ENCODE peak calls at places on chromosome 14, in seven cellular contexts. W is CD8-positive, alpha-beta T cell; U is lung microvascular endothelial cell; B is fibroblast of the conjunctiva; Q is esophagus muscularis mucosa; L is T-cell; J is left ventricle myocardium superior. V is an unnamed sample.

GRCh38 chr14:22737052-22737451 is 29.4 kb upstream of the OXA1L start:
- DNase-seq in B (no peak), W (no peak), U (peak; percentile 4), Q (no peak), L (no peak), J (no peak), V (no peak)

GRCh38 chr14:76497550-76498484 is 121.9 kb downstream of the ESRRB start:
- DNase-seq in W (no peak), B (no peak), Q (no peak), J (no peak), L (no peak), U (no peak), V (no peak)

GRCh38 chr14:24634158-24634557 is at the start of gene GZMB:
- DNase-seq in Q (no peak), B (no peak), U (no peak), J (no peak), W (peak; percentile 60), L (peak; percentile 79), V (no peak)

GRCh38 chr14:47332099-47332498 is 343.3 kb downstream of the MDGA2 start:
- DNase-seq in U (no peak), J (no peak), Q (no peak), W (no peak), L (no peak), B (no peak), V (no peak)

GRCh38 chr14:74945261-74945851 is 10.0 kb downstream of the PGF start:
- DNase-seq in W (no peak), J (no peak), U (peak; percentile 53), Q (no peak), L (no peak), B (no peak), V (no peak)

GRCh38 chr14:96275182-96276112 is 19.4 kb downstream of the BDKRB1 start:
- DNase-seq in U (peak; percentile 58), B (peak; percentile 56), J (peak; percentile 81), L (peak; percentile 49), W (peak; percentile 74), Q (peak; percentile 91), V (peak; percentile 59)

GRCh38 chr14:52878469-52878868 is 72.4 kb downstream of the FERMT2 start:
- DNase-seq in J (no peak), W (no peak), U (no peak), Q (no peak), L (no peak), B (peak; percentile 28), V (no peak)

GRCh38 chr14:46490150-46490769 is 161.3 kb downstream of the RPL10L start:
- DNase-seq in L (no peak), Q (no peak), J (no peak), B (no peak), W (no peak), U (peak; percentile 1), V (no peak)

GRCh38 chr14:44369401-44370123 is 137.5 kb downstream of the FSCB start:
- DNase-seq in W (no peak), U (no peak), Q (no peak), L (no peak), J (no peak), B (no peak), V (no peak)

GRCh38 chr14:58560208-58560607 is 77.6 kb upstream of the DACT1 start:
- DNase-seq in B (no peak), Q (no peak), W (no peak), L (no peak), J (no peak), U (peak; percentile 92), V (no peak)

GRCh38 chr14:56608682-56609081 is 29.1 kb downstream of the TMEM260 start:
- DNase-seq in W (no peak), J (no peak), L (no peak), B (peak; percentile 9), U (no peak), Q (no peak), V (no peak)

GRCh38 chr14:56170028-56170427 is 51.8 kb downstream of the PELI2 start:
- DNase-seq in L (no peak), B (no peak), Q (no peak), U (no peak), J (no peak), W (no peak), V (no peak)

GRCh38 chr14:102622262-102622885 is 29.9 kb downstream of the RCOR1 start:
- DNase-seq in Q (no peak), W (no peak), L (no peak), B (no peak), U (no peak), J (no peak), V (peak; percentile 26)

GRCh38 chr14:46091819-46092218 is 559.8 kb downstream of the RPL10L start:
- DNase-seq in Q (no peak), B (no peak), L (no peak), J (no peak), W (no peak), U (no peak), V (no peak)

GRCh38 chr14:54805080-54805479 is 97.5 kb downstream of the GCH1 start:
- DNase-seq in U (no peak), Q (no peak), W (no peak), J (no peak), B (no peak), L (no peak), V (no peak)

V was measured in heart left ventricle.